ENCODE peak calls at places on chromosomes 16 and 17, in six cellular contexts. One of them, this sample, is unnamed.

GRCh38 chr17:14052886-14053615 is 16.3 kb upstream of the COX10 start:
- DNase-seq in HL-60: no peak
- DNase-seq in A549: no peak
- DNase-seq in HCT116: no peak
- DNase-seq in Panc1: no peak
- DNase-seq in SK-N-SH: no peak
- DNase-seq in this sample: no peak

GRCh38 chr17:66214893-66215528 is 14.2 kb downstream of the APOH start:
- DNase-seq in HL-60: no peak
- DNase-seq in A549: no peak
- DNase-seq in HCT116: no peak
- DNase-seq in Panc1: no peak
- DNase-seq in SK-N-SH: no peak
- DNase-seq in this sample: no peak

GRCh38 chr16:26697826-26698225 is 368.9 kb upstream of the C16orf82 start:
- DNase-seq in HL-60: no peak
- DNase-seq in A549: no peak
- DNase-seq in HCT116: no peak
- DNase-seq in Panc1: no peak
- DNase-seq in SK-N-SH: no peak
- DNase-seq in this sample: peak; percentile 3

GRCh38 chr16:88383401-88384221 is 852 bp downstream of the ZNF469 start:
- DNase-seq in HL-60: no peak
- DNase-seq in A549: peak; percentile 72
- DNase-seq in HCT116: peak; percentile 28
- DNase-seq in Panc1: no peak
- DNase-seq in SK-N-SH: peak; percentile 92
- DNase-seq in this sample: peak; percentile 39

GRCh38 chr17:56913000-56913866 is 616 bp downstream of the TRIM25 start:
- DNase-seq in HL-60: no peak
- DNase-seq in A549: no peak
- DNase-seq in HCT116: no peak
- DNase-seq in Panc1: no peak
- DNase-seq in SK-N-SH: peak; percentile 73
- DNase-seq in this sample: peak; percentile 76

GRCh38 chr17:67818110-67819002 is 6.9 kb upstream of the BPTF start:
- DNase-seq in HL-60: no peak
- DNase-seq in A549: no peak
- DNase-seq in HCT116: no peak
- DNase-seq in Panc1: no peak
- DNase-seq in SK-N-SH: no peak
- DNase-seq in this sample: no peak

GRCh38 chr16:18984425-18985005 is 781 bp downstream of the TMC7 start:
- DNase-seq in HL-60: no peak
- DNase-seq in A549: peak; percentile 38
- DNase-seq in HCT116: no peak
- DNase-seq in Panc1: no peak
- DNase-seq in SK-N-SH: no peak
- DNase-seq in this sample: no peak

GRCh38 chr16:64858076-64858475 is 263.8 kb downstream of the CDH11 start:
- DNase-seq in HL-60: no peak
- DNase-seq in A549: no peak
- DNase-seq in HCT116: no peak
- DNase-seq in Panc1: no peak
- DNase-seq in SK-N-SH: no peak
- DNase-seq in this sample: no peak

GRCh38 chr17:35998018-35998545 is 3.3 kb downstream of the CCL15 start:
- DNase-seq in HL-60: no peak
- DNase-seq in A549: no peak
- DNase-seq in HCT116: no peak
- DNase-seq in Panc1: no peak
- DNase-seq in SK-N-SH: no peak
- DNase-seq in this sample: no peak

GRCh38 chr17:65079489-65079900 is 23.0 kb upstream of the GNA13 start:
- DNase-seq in HL-60: no peak
- DNase-seq in A549: no peak
- DNase-seq in HCT116: no peak
- DNase-seq in Panc1: no peak
- DNase-seq in SK-N-SH: peak; percentile 61
- DNase-seq in this sample: peak; percentile 62

GRCh38 chr16:22077700-22078313 is 14.5 kb upstream of the VWA3A start:
- DNase-seq in HL-60: peak; percentile 4
- DNase-seq in A549: peak; percentile 50
- DNase-seq in HCT116: peak; percentile 39
- DNase-seq in Panc1: no peak
- DNase-seq in SK-N-SH: peak; percentile 69
- DNase-seq in this sample: peak; percentile 87

GRCh38 chr16:27370318-27370717 is 31.7 kb upstream of the IL21R start:
- DNase-seq in HL-60: no peak
- DNase-seq in A549: no peak
- DNase-seq in HCT116: no peak
- DNase-seq in Panc1: no peak
- DNase-seq in SK-N-SH: no peak
- DNase-seq in this sample: no peak

GRCh38 chr16:87664792-87665191 is 62.5 kb downstream of the JPH3 start:
- DNase-seq in HL-60: no peak
- DNase-seq in A549: no peak
- DNase-seq in HCT116: no peak
- DNase-seq in Panc1: no peak
- DNase-seq in SK-N-SH: no peak
- DNase-seq in this sample: no peak

GRCh38 chr16:24525970-24526559 is 13.3 kb upstream of the RBBP6 start:
- DNase-seq in HL-60: no peak
- DNase-seq in A549: peak; percentile 82
- DNase-seq in HCT116: no peak
- DNase-seq in Panc1: no peak
- DNase-seq in SK-N-SH: no peak
- DNase-seq in this sample: no peak

GRCh38 chr16:35823342-35823741 is 2363.9 kb downstream of the TP53TG3F start:
- DNase-seq in HL-60: no peak
- DNase-seq in A549: no peak
- DNase-seq in HCT116: no peak
- DNase-seq in Panc1: no peak
- DNase-seq in SK-N-SH: no peak
- DNase-seq in this sample: no peak

GRCh38 chr17:64377769-64378282 is 12.8 kb downstream of the PECAM1 start:
- DNase-seq in HL-60: no peak
- DNase-seq in A549: no peak
- DNase-seq in HCT116: no peak
- DNase-seq in Panc1: no peak
- DNase-seq in SK-N-SH: no peak
- DNase-seq in this sample: no peak

GRCh38 chr17:231191-231965 is 49.9 kb upstream of the DOC2B start:
- DNase-seq in HL-60: no peak
- DNase-seq in A549: no peak
- DNase-seq in HCT116: no peak
- DNase-seq in Panc1: no peak
- DNase-seq in SK-N-SH: no peak
- DNase-seq in this sample: no peak

GRCh38 chr17:80097307-80097630 is 4.1 kb upstream of the GAA start:
- DNase-seq in HL-60: no peak
- DNase-seq in A549: no peak
- DNase-seq in HCT116: no peak
- DNase-seq in Panc1: no peak
- DNase-seq in SK-N-SH: no peak
- DNase-seq in this sample: no peak

GRCh38 chr17:65027305-65027704 is 29.2 kb downstream of the GNA13 start:
- DNase-seq in HL-60: no peak
- DNase-seq in A549: peak; percentile 74
- DNase-seq in HCT116: peak; percentile 65
- DNase-seq in Panc1: no peak
- DNase-seq in SK-N-SH: peak; percentile 52
- DNase-seq in this sample: peak; percentile 75

GRCh38 chr17:29663155-29663554 is 40.4 kb upstream of the CORO6 start:
- DNase-seq in HL-60: no peak
- DNase-seq in A549: peak; percentile 56
- DNase-seq in HCT116: no peak
- DNase-seq in Panc1: no peak
- DNase-seq in SK-N-SH: no peak
- DNase-seq in this sample: peak; percentile 35

GRCh38 chr17:77618731-77619130 is 339.8 kb upstream of the TNRC6C start:
- DNase-seq in HL-60: no peak
- DNase-seq in A549: no peak
- DNase-seq in HCT116: no peak
- DNase-seq in Panc1: no peak
- DNase-seq in SK-N-SH: no peak
- DNase-seq in this sample: no peak

GRCh38 chr16:67429053-67429798 is 1.7 kb upstream of the HSD11B2 start:
- DNase-seq in HL-60: no peak
- DNase-seq in A549: no peak
- DNase-seq in HCT116: no peak
- DNase-seq in Panc1: no peak
- DNase-seq in SK-N-SH: no peak
- DNase-seq in this sample: no peak
- TF ChIP-seq REST in HL-60: no peak
- TF ChIP-seq REST in A549: no peak
- TF ChIP-seq REST in HCT116: no peak
- TF ChIP-seq REST in Panc1: no peak
- TF ChIP-seq REST in SK-N-SH: no peak
- TF ChIP-seq REST in this sample: no peak

GRCh38 chr17:45129940-45130639 is 2.2 kb downstream of the PLCD3 start:
- DNase-seq in HL-60: no peak
- DNase-seq in A549: peak; percentile 67
- DNase-seq in HCT116: no peak
- DNase-seq in Panc1: no peak
- DNase-seq in SK-N-SH: no peak
- DNase-seq in this sample: no peak

GRCh38 chr17:45128331-45128730 is 4.0 kb downstream of the PLCD3 start:
- DNase-seq in HL-60: no peak
- DNase-seq in A549: no peak
- DNase-seq in HCT116: no peak
- DNase-seq in Panc1: no peak
- DNase-seq in SK-N-SH: no peak
- DNase-seq in this sample: no peak

GRCh38 chr17:45130640-45131293 is 1.5 kb downstream of the PLCD3 start:
- DNase-seq in HL-60: no peak
- DNase-seq in A549: no peak
- DNase-seq in HCT116: no peak
- DNase-seq in Panc1: no peak
- DNase-seq in SK-N-SH: no peak
- DNase-seq in this sample: no peak

GRCh38 chr17:45128989-45129388 is 3.3 kb downstream of the PLCD3 start:
- DNase-seq in HL-60: no peak
- DNase-seq in A549: no peak
- DNase-seq in HCT116: no peak
- DNase-seq in Panc1: no peak
- DNase-seq in SK-N-SH: no peak
- DNase-seq in this sample: no peak

GRCh38 chr17:45129426-45129939 is 2.8 kb downstream of the PLCD3 start:
- DNase-seq in HL-60: no peak
- DNase-seq in A549: peak; percentile 77
- DNase-seq in HCT116: no peak
- DNase-seq in Panc1: no peak
- DNase-seq in SK-N-SH: no peak
- DNase-seq in this sample: no peak
- TF ChIP-seq REST in HL-60: no peak
- TF ChIP-seq REST in A549: no peak
- TF ChIP-seq REST in HCT116: no peak
- TF ChIP-seq REST in Panc1: no peak
- TF ChIP-seq REST in SK-N-SH: no peak
- TF ChIP-seq REST in this sample: no peak

GRCh38 chr17:40247926-40248495 is 28.9 kb downstream of the WIPF2 start:
- DNase-seq in HL-60: peak; percentile 12
- DNase-seq in A549: no peak
- DNase-seq in HCT116: no peak
- DNase-seq in Panc1: no peak
- DNase-seq in SK-N-SH: no peak
- DNase-seq in this sample: no peak

GRCh38 chr17:40241435-40241834 is 22.3 kb downstream of the WIPF2 start:
- DNase-seq in HL-60: no peak
- DNase-seq in A549: no peak
- DNase-seq in HCT116: no peak
- DNase-seq in Panc1: no peak
- DNase-seq in SK-N-SH: no peak
- DNase-seq in this sample: no peak

GRCh38 chr17:40244255-40244654 is 25.2 kb downstream of the WIPF2 start:
- DNase-seq in HL-60: no peak
- DNase-seq in A549: no peak
- DNase-seq in HCT116: no peak
- DNase-seq in Panc1: no peak
- DNase-seq in SK-N-SH: no peak
- DNase-seq in this sample: no peak

GRCh38 chr17:40242774-40243173 is 23.7 kb downstream of the WIPF2 start:
- DNase-seq in HL-60: no peak
- DNase-seq in A549: no peak
- DNase-seq in HCT116: no peak
- DNase-seq in Panc1: no peak
- DNase-seq in SK-N-SH: peak; percentile 71
- DNase-seq in this sample: no peak

DNA sequence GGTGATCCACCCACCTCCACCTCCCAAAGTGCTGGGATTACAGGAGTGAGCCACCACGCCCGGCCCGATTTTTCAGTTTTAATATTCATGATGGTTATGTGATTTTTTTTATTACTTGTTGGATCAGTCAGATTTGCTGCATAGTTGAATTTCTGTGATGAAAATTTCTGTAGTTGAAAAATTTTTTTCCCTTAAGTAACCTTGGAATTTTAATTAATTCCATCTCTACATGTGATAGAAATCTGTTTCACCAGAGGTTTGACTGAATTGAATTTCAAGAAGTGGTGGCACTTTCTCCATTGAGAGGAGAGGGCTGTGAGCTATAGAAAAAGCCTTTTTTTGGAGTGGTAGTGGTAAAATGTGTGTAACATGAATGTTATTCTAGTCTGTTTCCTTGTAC is 24.7 kb downstream of the WIPF2 start:
- DNase-seq in HL-60: no peak
- DNase-seq in A549: no peak
- DNase-seq in HCT116: no peak
- DNase-seq in Panc1: no peak
- DNase-seq in SK-N-SH: no peak
- DNase-seq in this sample: no peak
- TF ChIP-seq REST in HL-60: no peak
- TF ChIP-seq REST in A549: no peak
- TF ChIP-seq REST in HCT116: no peak
- TF ChIP-seq REST in Panc1: no peak
- TF ChIP-seq REST in SK-N-SH: no peak
- TF ChIP-seq REST in this sample: no peak

GRCh38 chr16:54774768-54775167 is 155.9 kb upstream of the IRX5 start:
- DNase-seq in HL-60: no peak
- DNase-seq in A549: no peak
- DNase-seq in HCT116: no peak
- DNase-seq in Panc1: no peak
- DNase-seq in SK-N-SH: no peak
- DNase-seq in this sample: no peak

GRCh38 chr16:54783226-54783625 is 147.4 kb upstream of the IRX5 start:
- DNase-seq in HL-60: no peak
- DNase-seq in A549: no peak
- DNase-seq in HCT116: no peak
- DNase-seq in Panc1: no peak
- DNase-seq in SK-N-SH: no peak
- DNase-seq in this sample: no peak

GRCh38 chr16:54779549-54779948 is 151.1 kb upstream of the IRX5 start:
- DNase-seq in HL-60: no peak
- DNase-seq in A549: no peak
- DNase-seq in HCT116: no peak
- DNase-seq in Panc1: no peak
- DNase-seq in SK-N-SH: no peak
- DNase-seq in this sample: no peak

GRCh38 chr16:54783980-54784379 is 146.7 kb upstream of the IRX5 start:
- DNase-seq in HL-60: no peak
- DNase-seq in A549: no peak
- DNase-seq in HCT116: no peak
- DNase-seq in Panc1: no peak
- DNase-seq in SK-N-SH: no peak
- DNase-seq in this sample: no peak

GRCh38 chr16:54780266-54780665 is 150.4 kb upstream of the IRX5 start:
- DNase-seq in HL-60: no peak
- DNase-seq in A549: no peak
- DNase-seq in HCT116: no peak
- DNase-seq in Panc1: no peak
- DNase-seq in SK-N-SH: no peak
- DNase-seq in this sample: no peak
- TF ChIP-seq REST in HL-60: no peak
- TF ChIP-seq REST in A549: no peak
- TF ChIP-seq REST in HCT116: no peak
- TF ChIP-seq REST in Panc1: no peak
- TF ChIP-seq REST in SK-N-SH: no peak
- TF ChIP-seq REST in this sample: no peak